ENCODE peak calls at places on chromosomes 13 and 19, in four cellular contexts. V is ovary, W is lower leg skin, M is adrenal gland. Z is an unnamed sample.

GRCh38 chr13:113862766-113863510 is 938 bp downstream of the GAS6 start:
- DNase-seq in V (peak; percentile 71), W (peak; percentile 92), M (peak; percentile 40), Z (peak; percentile 37)

GRCh38 chr19:46608178-46608577 is 7.0 kb downstream of the CALM3 start:
- DNase-seq in V (no peak), W (peak; percentile 72), M (no peak), Z (no peak)

GRCh38 chr13:31043891-31044657 is 111.6 kb downstream of the TEX26 start:
- DNase-seq in V (peak; percentile 85), W (peak; percentile 97), M (peak; percentile 81), Z (peak; percentile 68)

GRCh38 chr19:7965259-7965841 is 21.9 kb upstream of the TIMM44 start:
- DNase-seq in V (no peak), W (no peak), M (no peak), Z (no peak)

GRCh38 chr13:95239293-95239692 is 62.0 kb downstream of the ABCC4 start:
- DNase-seq in V (no peak), W (no peak), M (no peak), Z (no peak)

GRCh38 chr19:1269478-1270167 is 491 bp downstream of the CIRBP start:
- DNase-seq in V (peak; percentile 94), W (peak; percentile 97), M (peak; percentile 94), Z (peak; percentile 91)

GRCh38 chr19:35513975-35514809 is 743 bp upstream of the DMKN start:
- DNase-seq in V (no peak), W (no peak), M (no peak), Z (no peak)

GRCh38 chr19:32653626-32653968 is 21.4 kb downstream of the ANKRD27 start:
- DNase-seq in V (no peak), W (no peak), M (no peak), Z (no peak)

GRCh38 chr13:33092422-33092987 is 76.3 kb downstream of the KL start:
- DNase-seq in V (no peak), W (no peak), M (no peak), Z (no peak)

GRCh38 chr13:59447846-59448620 is 715.7 kb downstream of the DIAPH3 start:
- DNase-seq in V (no peak), W (no peak), M (no peak), Z (no peak)

GRCh38 chr19:34851277-34851804 is 75.4 kb upstream of the ZNF30 start:
- DNase-seq in V (no peak), W (no peak), M (no peak), Z (no peak)

GRCh38 chr19:9936151-9937000 is at the start of gene OLFM2:
- DNase-seq in V (peak; percentile 46), W (no peak), M (peak; percentile 53), Z (no peak)

GRCh38 chr13:73421310-73421912 is 362.6 kb downstream of the KLF5 start:
- DNase-seq in V (no peak), W (no peak), M (no peak), Z (no peak)

GRCh38 chr19:58305932-58306323 is 751 bp downstream of the ERVK3-1 start:
- DNase-seq in V (no peak), W (no peak), M (no peak), Z (no peak)

GRCh38 chr19:32889137-32889934 is 19.8 kb upstream of the SLC7A9 start:
- DNase-seq in V (no peak), W (peak; percentile 69), M (no peak), Z (no peak)

DNA sequence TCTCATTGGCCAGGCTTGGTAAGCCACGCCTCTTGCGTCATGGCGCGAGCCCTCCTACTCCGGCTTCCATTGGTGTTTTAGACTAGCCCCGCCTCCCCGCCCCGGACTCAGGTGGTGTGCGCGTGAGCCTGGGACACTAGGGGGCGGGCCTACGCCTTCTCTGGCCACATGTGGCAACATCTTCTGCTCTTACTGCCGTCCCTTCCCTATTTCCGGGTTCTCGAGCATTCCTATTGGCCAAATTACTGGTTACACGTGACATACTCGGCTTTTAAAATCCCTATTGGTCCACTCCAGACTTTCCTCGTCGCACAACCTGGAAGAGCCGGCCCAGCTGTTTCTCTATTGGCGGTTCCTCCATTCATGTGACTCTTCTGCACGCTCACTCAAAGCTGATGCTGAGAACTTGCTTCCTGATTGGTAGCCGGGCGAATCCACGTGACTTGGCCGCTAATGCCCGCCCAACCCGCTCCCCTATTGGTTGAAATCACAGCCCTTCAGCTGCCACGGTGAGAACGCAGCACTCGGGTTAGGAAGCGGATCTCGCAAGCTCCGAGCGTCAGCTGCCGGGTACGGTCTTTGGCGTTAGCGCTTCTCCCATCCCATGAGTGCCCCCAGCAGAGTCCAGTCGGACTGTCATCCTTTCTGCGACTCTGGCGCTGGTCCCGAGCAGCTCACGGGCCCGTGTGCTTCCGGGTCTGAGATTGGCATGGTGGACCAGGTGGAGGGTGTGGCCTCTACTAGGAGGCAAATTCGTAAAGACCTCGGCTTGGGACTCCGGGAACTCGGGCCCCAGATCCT is at the start of gene BLOC1S3:
- DNase-seq in V (peak; percentile 100), W (peak; percentile 100), M (peak; percentile 100), Z (peak; percentile 100)
- TF ChIP-seq POLR2A in V (peak; percentile 79), W (no peak), M (peak; percentile 83), Z (peak; percentile 78)

DNA sequence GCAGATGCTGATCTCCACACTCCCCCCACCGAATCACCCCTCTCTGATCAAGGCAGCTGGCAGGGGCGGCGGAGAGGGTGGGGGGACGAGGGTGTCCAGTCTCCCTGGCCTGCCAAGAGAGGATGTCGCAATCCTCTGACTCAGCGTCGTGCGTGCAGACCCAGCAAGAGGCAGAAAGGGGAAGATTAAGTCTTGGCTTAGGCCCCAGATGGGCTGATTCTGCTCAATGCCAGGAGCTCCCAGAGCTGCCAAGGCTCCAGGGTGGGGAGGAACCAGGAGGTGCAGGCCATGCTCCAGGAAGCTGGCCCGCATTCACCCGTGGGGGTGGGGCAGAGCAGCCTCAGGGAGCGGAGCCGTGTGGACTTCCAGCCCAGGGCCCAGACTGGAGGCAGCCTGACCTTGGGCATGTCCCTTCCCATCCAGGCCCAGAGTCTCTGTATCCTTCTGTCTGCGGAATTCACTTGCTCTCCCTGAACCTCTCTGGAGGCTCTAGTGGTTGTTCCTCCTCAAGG is 6.6 kb upstream of the BCL3 start:
- DNase-seq in V (peak; percentile 98), W (peak; percentile 99), M (peak; percentile 100), Z (peak; percentile 87)
- TF ChIP-seq POLR2A in V (no peak), W (no peak), M (no peak), Z (no peak)

GRCh38 chr13:75537401-75538365 is at the start of gene COMMD6:
- DNase-seq in V (peak; percentile 85), W (peak; percentile 93), M (peak; percentile 76), Z (peak; percentile 84)
- TF ChIP-seq POLR2A in V (peak; percentile 30), W (no peak), M (no peak), Z (peak; percentile 74)

GRCh38 chr13:46388308-46388707 is 1.3 kb upstream of the RUBCNL start:
- DNase-seq in V (no peak), W (no peak), M (no peak), Z (no peak)

GRCh38 chr13:46388846-46389245 is 1.8 kb upstream of the RUBCNL start:
- DNase-seq in V (no peak), W (no peak), M (no peak), Z (no peak)

GRCh38 chr13:46386996-46387851 is at the start of gene RUBCNL:
- DNase-seq in V (no peak), W (peak; percentile 87), M (peak; percentile 14), Z (peak; percentile 28)

GRCh38 chr13:46389457-46389856 is 2.4 kb upstream of the RUBCNL start:
- DNase-seq in V (no peak), W (no peak), M (no peak), Z (no peak)

GRCh38 chr13:46389985-46390384 is 2.9 kb upstream of the RUBCNL start:
- DNase-seq in V (no peak), W (no peak), M (peak; percentile 46), Z (no peak)
- TF ChIP-seq POLR2A in V (no peak), W (no peak), M (no peak), Z (no peak)

DNA sequence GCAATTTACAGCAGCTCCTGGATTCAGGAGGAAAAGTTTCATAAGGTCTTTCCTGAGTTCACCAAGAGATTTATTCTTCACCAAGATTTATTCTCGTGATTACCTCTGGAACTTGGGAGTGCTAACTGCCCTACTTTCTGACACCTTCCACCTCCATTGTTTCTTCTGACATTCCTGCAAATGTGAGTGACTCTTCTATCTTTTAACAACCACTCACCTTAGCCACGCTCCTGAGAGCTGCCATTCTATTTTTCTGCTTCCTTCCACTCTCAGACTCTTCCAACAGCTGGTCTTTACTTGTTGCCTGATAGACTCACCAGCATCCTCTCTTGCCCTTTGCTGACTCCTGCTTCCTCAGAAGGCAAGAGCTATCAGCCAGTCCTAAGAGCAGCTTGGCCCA is 11.5 kb upstream of the CBY2 start:
- DNase-seq in V (no peak), W (no peak), M (no peak), Z (no peak)
- TF ChIP-seq POLR2A in V (no peak), W (no peak), M (no peak), Z (no peak)

GRCh38 chr19:50376166-50377050 is at the start of gene NR1H2:
- DNase-seq in V (peak; percentile 97), W (peak; percentile 99), M (peak; percentile 96), Z (peak; percentile 99)
- TF ChIP-seq POLR2A in V (peak; percentile 93), W (no peak), M (peak; percentile 65), Z (peak; percentile 92)

Z was measured in erythroblast.